ENCODE peak calls at places on chromosome 13, in four cellular contexts. R is SK-N-MC, W is HCT116, V is transverse colon. L is an unnamed sample.

GRCh38 chr13:29503041-29503837 is 92.2 kb downstream of the SLC7A1 start:
- DNase-seq in R (no peak), V (no peak), W (no peak), L (no peak)

GRCh38 chr13:99992912-99993311 is 11.3 kb downstream of the ZIC2 start:
- DNase-seq in V (no peak), R (no peak), W (no peak), L (no peak)

GRCh38 chr13:108917581-108917980 is 288.2 kb downstream of the MYO16 start:
- DNase-seq in V (no peak), R (no peak), W (no peak), L (no peak)

GRCh38 chr13:36026556-36026955 is 104.6 kb downstream of the DCLK1 start:
- DNase-seq in V (no peak), W (no peak), R (no peak), L (no peak)

GRCh38 chr13:80727321-80727975 is 386.5 kb upstream of the SPRY2 start:
- DNase-seq in W (no peak), R (no peak), V (no peak), L (no peak)

GRCh38 chr13:48094404-48094780 is 512 bp downstream of the MED4 start:
- DNase-seq in W (no peak), R (no peak), V (no peak), L (no peak)

GRCh38 chr13:27783111-27783510 is 9.2 kb upstream of the GSX1 start:
- DNase-seq in V (no peak), W (no peak), R (no peak), L (no peak)

GRCh38 chr13:102643656-102644055 is 46.9 kb downstream of the TPP2 start:
- DNase-seq in R (no peak), V (no peak), W (no peak), L (no peak)

GRCh38 chr13:84237181-84237580 is 354.9 kb upstream of the SLITRK1 start:
- DNase-seq in V (no peak), R (no peak), W (no peak), L (no peak)

GRCh38 chr13:72025836-72026235 is 158.8 kb upstream of the DACH1 start:
- DNase-seq in V (no peak), R (no peak), W (no peak), L (no peak)

GRCh38 chr13:25762795-25763377 is 288.9 kb downstream of the SHISA2 start:
- DNase-seq in R (no peak), W (no peak), V (no peak), L (no peak)

GRCh38 chr13:26590951-26591350 is 33.5 kb downstream of the WASF3 start:
- DNase-seq in V (no peak), W (no peak), R (no peak), L (no peak)

GRCh38 chr13:106917673-106918652 is 350.0 kb upstream of the ARGLU1 start:
- DNase-seq in W (peak), R (no peak), V (peak), L (peak)

GRCh38 chr13:65744761-65745160 is 1485.4 kb downstream of the PCDH9 start:
- DNase-seq in V (no peak), R (no peak), W (no peak), L (no peak)

GRCh38 chr13:39111145-39111544 is 72.9 kb downstream of the NHLRC3 start:
- DNase-seq in R (no peak), V (no peak), W (no peak), L (no peak)

GRCh38 chr13:75339635-75340374 is 142.2 kb downstream of the TBC1D4 start:
- DNase-seq in W (no peak), V (no peak), R (no peak), L (no peak)

GRCh38 chr13:50679321-50679720 is 164.2 kb downstream of the DLEU7 start:
- DNase-seq in R (no peak), W (no peak), V (no peak), L (no peak)

GRCh38 chr13:73883162-73883561 is 251.0 kb downstream of the KLF12 start:
- DNase-seq in R (no peak), V (no peak), W (no peak), L (no peak)

GRCh38 chr13:39970177-39970846 is 314.9 kb downstream of the COG6 start:
- DNase-seq in V (no peak), R (no peak), W (no peak), L (no peak)

GRCh38 chr13:113862766-113863510 is 938 bp downstream of the GAS6 start:
- DNase-seq in V (peak), R (no peak), W (no peak), L (no peak)

GRCh38 chr13:41603917-41604316 is 146.6 kb downstream of the RGCC start:
- DNase-seq in R (no peak), V (no peak), W (peak), L (peak)

GRCh38 chr13:71876648-71877279 is 9.8 kb upstream of the DACH1 start:
- DNase-seq in R (no peak), W (no peak), V (no peak), L (no peak)

GRCh38 chr13:62300021-62300420 is 884.4 kb upstream of the PCDH20 start:
- DNase-seq in W (no peak), V (no peak), R (no peak), L (no peak)

GRCh38 chr13:59780058-59780457 is 383.7 kb downstream of the DIAPH3 start:
- DNase-seq in V (no peak), W (no peak), R (no peak), L (no peak)

GRCh38 chr13:97727991-97728390 is 225.5 kb upstream of the IPO5 start:
- DNase-seq in W (no peak), V (no peak), R (no peak), L (no peak)

DNA sequence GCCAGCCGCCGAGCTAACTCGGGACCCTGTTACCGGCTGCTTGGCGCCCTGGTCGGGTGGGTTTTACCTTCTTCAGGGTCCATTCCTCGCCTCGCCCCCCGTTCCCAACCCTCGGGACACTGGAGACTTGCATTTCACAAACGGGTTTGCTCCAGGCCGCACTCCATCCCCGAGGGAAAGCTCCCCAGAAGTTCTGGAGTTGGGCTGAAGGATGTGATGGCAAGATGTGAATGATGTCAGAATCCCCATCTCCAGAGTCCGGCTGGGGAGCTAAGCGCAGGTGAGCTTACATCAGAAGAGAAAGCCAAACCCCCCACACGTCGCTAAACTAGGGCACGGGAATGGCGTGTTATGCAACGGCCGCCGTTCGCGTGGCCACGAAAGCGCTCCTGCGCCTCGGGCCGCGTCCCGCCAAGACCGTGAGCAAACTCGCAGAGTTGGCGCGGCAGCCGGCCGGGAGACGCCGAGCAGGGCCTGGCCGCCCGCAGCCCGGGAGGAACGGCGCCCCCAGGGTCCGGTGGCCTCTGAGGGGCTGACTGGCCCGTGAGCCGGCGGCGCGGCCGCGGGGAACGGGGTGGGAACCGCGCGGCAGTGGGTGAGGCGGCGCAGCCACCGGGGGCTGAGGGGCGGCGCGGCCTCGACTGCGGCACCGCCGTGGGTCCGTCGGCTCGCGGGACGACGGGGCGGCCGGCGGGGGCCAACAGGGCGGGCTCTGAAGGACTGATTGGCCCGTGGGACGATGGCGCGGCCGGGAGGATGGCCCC is 1.1 kb downstream of the LATS2 start:
- DNase-seq in W (no peak), V (peak), R (no peak), L (no peak)
- TF ChIP-seq POLR2AphosphoS5 in W (no peak), V (peak), R (no peak), L (no peak)

GRCh38 chr13:32265726-32266125 is 49.4 kb downstream of the ZAR1L start:
- DNase-seq in W (no peak), R (no peak), V (no peak), L (no peak)
- H3K27ac ChIP-seq in W (no peak), R (no peak), V (no peak), L (no peak)

GRCh38 chr13:22091971-22092300 is 421.1 kb downstream of the FGF9 start:
- DNase-seq in V (no peak), R (no peak), W (no peak), L (no peak)

GRCh38 chr13:22092791-22093545 is 422.1 kb downstream of the FGF9 start:
- DNase-seq in W (no peak), V (no peak), R (no peak), L (no peak)

GRCh38 chr13:22091222-22091970 is 420.5 kb downstream of the FGF9 start:
- DNase-seq in R (no peak), W (no peak), V (no peak), L (no peak)

GRCh38 chr13:22090114-22090513 is 419.2 kb downstream of the FGF9 start:
- DNase-seq in V (peak), W (no peak), R (no peak), L (no peak)

GRCh38 chr13:22095794-22096193 is 424.9 kb downstream of the FGF9 start:
- DNase-seq in R (no peak), W (no peak), V (no peak), L (no peak)
- TF ChIP-seq POLR2AphosphoS5 in R (no peak), W (no peak), V (no peak), L (no peak)

GRCh38 chr13:53042897-53043296 is 14.3 kb downstream of the OLFM4 start:
- DNase-seq in V (no peak), R (no peak), W (no peak), L (no peak)
- H3K27ac ChIP-seq in V (peak), R (peak), W (no peak), L (no peak)

GRCh38 chr13:110617326-110618072 is 2.2 kb downstream of the NAXD start:
- DNase-seq in R (no peak), W (no peak), V (peak), L (no peak)
- TF ChIP-seq POLR2AphosphoS5 in R (no peak), W (no peak), V (peak), L (no peak)

L was measured in Panc1.